ENCODE peak calls at places on chromosome X, in seven cellular contexts. X is fibroblast of lung, I is GM23248, N is osteoblast, Y is hepatocyte, V is neural progenitor cell, D is PC-3. M is an unnamed sample. For H3K36me3 and H4K20me1, the result is how much of the 10 kb centered on the place peaks cover.

GRCh38 chrX:154372612-154373022 is 1.8 kb downstream of the FLNA start:
- DNase-seq in I (peak), V (no peak), Y (no peak), X (peak), D (no peak), N (peak), M (no peak)

GRCh38 chrX:13026877-13027652 is 17.4 kb downstream of the FAM9C start:
- DNase-seq in V (no peak), I (no peak), Y (no peak), N (no peak), X (no peak), D (no peak), M (no peak)

GRCh38 chrX:13770013-13770412 is 35.5 kb downstream of the OFD1 start:
- DNase-seq in N (no peak), Y (no peak), V (no peak), D (no peak), I (no peak), X (no peak), M (no peak)

GRCh38 chrX:44651347-44651746 is 108.7 kb upstream of the FUNDC1 start:
- DNase-seq in I (no peak), N (no peak), V (peak), D (no peak), X (no peak), Y (no peak), M (no peak)

GRCh38 chrX:153685751-153686676 is 1.7 kb upstream of the SLC6A8 start:
- DNase-seq in D (no peak), Y (no peak), N (peak), I (no peak), V (peak), X (no peak), M (no peak)

GRCh38 chrX:103464071-103464773 is 55.1 kb downstream of the RAB40A start:
- DNase-seq in Y (peak), N (no peak), I (peak), X (peak), V (peak), D (peak), M (peak)

GRCh38 chrX:64206556-64207162 is 1.2 kb upstream of the AMER1 start:
- DNase-seq in N (peak), D (no peak), Y (peak), X (peak), I (peak), V (peak), M (peak)

GRCh38 chrX:9759340-9759739 is 6.3 kb downstream of the GPR143 start:
- DNase-seq in D (no peak), Y (no peak), I (no peak), X (no peak), N (no peak), V (no peak), M (no peak)

GRCh38 chrX:140504371-140505324 is at the start of gene SOX3:
- DNase-seq in D (no peak), V (peak), Y (no peak), N (no peak), X (no peak), I (no peak), M (no peak)

GRCh38 chrX:153725039-153725831 is 579 bp downstream of the ABCD1 start:
- DNase-seq in Y (no peak), N (peak), V (peak), D (peak), I (no peak), X (no peak), M (peak)

GRCh38 chrX:24148118-24148517 is 1.4 kb upstream of the ZFX start:
- DNase-seq in X (no peak), Y (no peak), N (no peak), V (no peak), D (no peak), I (no peak), M (peak)

GRCh38 chrX:151789179-151789800 is 54.7 kb downstream of the CNGA2 start:
- DNase-seq in Y (no peak), D (peak), N (peak), I (peak), V (no peak), X (peak), M (no peak)

GRCh38 chrX:48531359-48531954 is 8.1 kb upstream of the TBC1D25 start:
- DNase-seq in V (no peak), D (peak), Y (no peak), I (peak), N (peak), X (peak), M (no peak)

GRCh38 chrX:153799326-153799725 is 4.9 kb downstream of the SSR4 start:
- DNase-seq in D (no peak), Y (no peak), N (no peak), I (no peak), X (no peak), V (no peak), M (no peak)

GRCh38 chrX:154046262-154046771 is 26.6 kb upstream of the IRAK1 start:
- DNase-seq in N (no peak), I (peak), D (no peak), Y (peak), X (peak), V (peak), M (no peak)

GRCh38 chrX:67587946-67588624 is 44.3 kb downstream of the AR start:
- DNase-seq in I (peak), X (no peak), Y (no peak), D (no peak), V (no peak), N (peak), M (no peak)

GRCh38 chrX:150980186-150980585 is 2.9 kb upstream of the HMGB3 start:
- DNase-seq in V (no peak), X (no peak), D (no peak), N (no peak), I (no peak), Y (no peak), M (no peak)

GRCh38 chrX:114997779-114998178 is 19.6 kb downstream of the IL13RA2 start:
- DNase-seq in N (no peak), Y (no peak), D (no peak), X (no peak), V (no peak), I (no peak), M (no peak)

GRCh38 chrX:114999906-115000305 is 17.5 kb downstream of the IL13RA2 start:
- DNase-seq in D (peak), N (no peak), V (no peak), X (no peak), I (no peak), Y (no peak), M (no peak)
- H3K36me3 ChIP-seq in D (under half), N (under half), V (under half), X (under half), I (under half), Y (under half), M (under half)

DNA sequence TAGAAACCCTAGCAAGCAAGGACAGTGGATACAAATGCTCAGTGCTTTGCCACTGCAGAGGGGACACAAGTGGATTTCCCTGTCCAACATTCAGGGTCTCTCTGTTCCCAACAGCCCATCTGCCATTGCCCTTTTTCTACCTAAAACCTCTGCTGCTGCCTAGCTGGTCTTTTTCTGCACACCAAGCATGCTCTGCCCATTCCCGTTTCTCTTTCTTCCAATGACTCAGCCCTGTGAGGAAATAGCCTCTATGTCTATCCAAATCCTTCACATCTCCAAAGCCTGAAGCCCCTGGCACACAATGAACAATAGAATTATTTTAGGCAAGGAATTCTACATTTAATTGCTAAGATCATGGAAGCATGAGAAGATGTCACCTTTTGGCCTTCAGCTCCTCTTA is 5.7 kb upstream of the AMELX start:
- DNase-seq in X (peak), Y (no peak), V (no peak), N (no peak), I (peak), D (no peak), M (no peak)
- H3K4me2 ChIP-seq in X (no peak), Y (no peak), V (no peak), N (no peak), I (no peak), D (no peak), M (no peak)

GRCh38 chrX:110317820-110318663 is at the start of gene AMMECR1:
- DNase-seq in I (peak), D (peak), V (peak), Y (peak), X (peak), N (peak), M (peak)

GRCh38 chrX:110316351-110317078 is 1.4 kb downstream of the AMMECR1 start:
- DNase-seq in N (peak), D (no peak), I (peak), Y (no peak), V (peak), X (no peak), M (no peak)

GRCh38 chrX:110318664-110318968 is 731 bp upstream of the AMMECR1 start:
- DNase-seq in X (no peak), V (no peak), I (no peak), Y (no peak), N (no peak), D (peak), M (peak)

GRCh38 chrX:110317079-110317819 is 636 bp downstream of the AMMECR1 start:
- DNase-seq in X (no peak), I (peak), V (peak), N (peak), D (no peak), Y (peak), M (peak)

DNA sequence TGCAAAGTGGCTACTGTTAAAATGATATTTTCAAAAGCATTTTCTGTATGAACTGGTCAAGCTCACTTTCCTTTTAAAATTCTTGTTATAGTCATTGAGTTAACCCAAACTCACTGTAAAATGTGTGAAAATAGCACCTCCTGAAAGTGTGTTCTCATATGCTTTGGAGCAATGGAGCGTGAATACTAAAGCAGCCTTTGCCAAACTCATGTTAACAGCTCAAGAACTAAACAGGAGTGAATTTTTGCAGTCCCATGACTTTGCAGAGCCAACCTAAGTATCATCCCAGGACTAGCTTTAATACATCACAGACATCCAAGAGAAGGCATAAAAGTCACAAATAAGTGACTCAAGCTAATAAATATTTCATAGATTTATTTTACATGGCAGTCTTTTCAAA is 2.3 kb downstream of the AMMECR1 start:
- DNase-seq in D (no peak), Y (no peak), V (no peak), N (peak), X (no peak), I (peak), M (no peak)
- H4K20me1 ChIP-seq in D (under half), Y (under half), V (under half), N (under half), X (under half), I (under half), M (under half)

GRCh38 chrX:123629502-123629901 is 103.3 kb downstream of the THOC2 start:
- DNase-seq in Y (no peak), D (no peak), I (no peak), X (peak), V (no peak), N (no peak), M (no peak)
- H3K36me3 ChIP-seq in Y (under half), D (under half), I (under half), X (under half), V (under half), N (under half), M (half or more)

M was measured in OCI-LY7.